ENCODE peak calls at places on chromosome 10, in six cellular contexts. K is ovary, P is cardiac muscle cell, H is body of pancreas, A is transverse colon, D is GM10248. M is an unnamed sample.
A peak's percentile ranks its signal among the peaks of the same experiment; 100 is the strongest.

GRCh38 chr10:92068900-92069299 is 145.3 kb downstream of the BTAF1 start:
- DNase-seq in K (no peak), A (no peak), P (no peak), H (no peak), D (no peak), M (no peak)

GRCh38 chr10:11488126-11488525 is 123.3 kb downstream of the USP6NL start:
- DNase-seq in D (no peak), H (no peak), K (no peak), A (no peak), P (peak; percentile 6), M (no peak)

GRCh38 chr10:4725917-4726606 is 99.9 kb upstream of the AKR1E2 start:
- DNase-seq in A (no peak), D (no peak), P (peak; percentile 72), H (no peak), K (no peak), M (no peak)

GRCh38 chr10:29725133-29725720 is 90.5 kb upstream of the SVIL start:
- DNase-seq in K (no peak), A (peak; percentile 37), P (peak; percentile 63), H (no peak), D (no peak), M (no peak)

GRCh38 chr10:70255329-70256299 is 22.4 kb upstream of the PPA1 start:
- DNase-seq in D (peak; percentile 40), H (no peak), P (peak; percentile 77), A (peak; percentile 34), K (no peak), M (peak; percentile 49)

GRCh38 chr10:68212721-68213352 is 19.1 kb downstream of the ATOH7 start:
- DNase-seq in P (peak; percentile 69), D (peak; percentile 42), H (no peak), K (no peak), A (no peak), M (peak; percentile 34)

GRCh38 chr10:127612-128432 is 7.4 kb upstream of the ZMYND11 start:
- DNase-seq in H (no peak), P (no peak), K (no peak), A (peak; percentile 27), D (peak; percentile 51), M (peak; percentile 58)

GRCh38 chr10:67815571-67816059 is 22.4 kb downstream of the DNAJC12 start:
- DNase-seq in A (no peak), P (peak; percentile 57), D (no peak), K (no peak), H (no peak), M (no peak)

GRCh38 chr10:100186813-100187212 is 984 bp upstream of the ERLIN1 start:
- DNase-seq in D (no peak), K (no peak), H (peak; percentile 9), P (no peak), A (no peak), M (no peak)

GRCh38 chr10:78491812-78492211 is 458.1 kb downstream of the RPS24 start:
- DNase-seq in P (no peak), A (no peak), K (no peak), H (no peak), D (no peak), M (no peak)

GRCh38 chr10:31142026-31142425 is 110.4 kb upstream of the ZNF438 start:
- DNase-seq in A (no peak), H (no peak), K (no peak), D (no peak), P (no peak), M (no peak)

GRCh38 chr10:102422586-102423129 is 2.0 kb downstream of the FBXL15 start:
- DNase-seq in P (peak; percentile 78), H (peak; percentile 87), K (peak; percentile 58), D (peak; percentile 65), A (peak; percentile 90), M (peak; percentile 84)

GRCh38 chr10:101066146-101066889 is 4.5 kb downstream of the KAZALD1 start:
- DNase-seq in K (peak; percentile 13), H (peak; percentile 76), D (peak; percentile 77), P (peak; percentile 60), A (peak; percentile 92), M (peak; percentile 78)

GRCh38 chr10:117311261-117311660 is 64.0 kb downstream of the PDZD8 start:
- DNase-seq in K (no peak), P (no peak), H (no peak), A (no peak), D (no peak), M (no peak)

GRCh38 chr10:18875480-18875879 is 173.1 kb upstream of the MALRD1 start:
- DNase-seq in A (no peak), P (no peak), K (no peak), H (no peak), D (no peak), M (no peak)

GRCh38 chr10:2387261-2387660 is 649.9 kb upstream of the ADARB2 start:
- DNase-seq in D (no peak), K (no peak), A (no peak), H (no peak), P (no peak), M (no peak)

GRCh38 chr10:99779335-99779734 is 3.1 kb upstream of the ABCC2 start:
- DNase-seq in D (no peak), P (peak; percentile 92), K (no peak), A (no peak), H (no peak), M (no peak)

GRCh38 chr10:58372630-58373445 is 12.4 kb upstream of the TFAM start:
- DNase-seq in P (no peak), A (no peak), K (no peak), H (no peak), D (no peak), M (no peak)

GRCh38 chr10:50470798-50471582 is 152.8 kb downstream of the SGMS1 start:
- DNase-seq in K (no peak), D (no peak), P (no peak), A (no peak), H (no peak), M (no peak)

GRCh38 chr10:102593074-102593803 is 51.0 kb upstream of the TRIM8 start:
- DNase-seq in A (no peak), D (no peak), P (no peak), K (no peak), H (no peak), M (no peak)

GRCh38 chr10:91051834-91052233 is 130.9 kb upstream of the ANKRD1 start:
- DNase-seq in D (no peak), A (peak; percentile 14), H (peak; percentile 29), K (peak; percentile 71), P (peak; percentile 48), M (no peak)

GRCh38 chr10:43390791-43391190 is 18.2 kb downstream of the HNRNPF start:
- DNase-seq in P (peak; percentile 61), A (no peak), D (no peak), H (peak; percentile 24), K (no peak), M (no peak)

GRCh38 chr10:104121485-104122272 is at the start of gene SFR1:
- DNase-seq in K (peak; percentile 98), H (peak; percentile 100), P (peak; percentile 99), D (peak; percentile 94), A (peak; percentile 99), M (peak; percentile 93)

GRCh38 chr10:104122273-104123107 is 519 bp downstream of the SFR1 start:
- DNase-seq in A (no peak), P (peak; percentile 18), D (no peak), K (no peak), H (peak; percentile 10), M (no peak)

GRCh38 chr10:104120903-104121484 is 977 bp upstream of the SFR1 start:
- DNase-seq in H (peak; percentile 91), A (peak; percentile 93), K (peak; percentile 91), D (peak; percentile 51), P (peak; percentile 98), M (peak; percentile 64)

GRCh38 chr10:104120512-104120902 is 1.5 kb upstream of the SFR1 start:
- DNase-seq in A (no peak), D (no peak), K (no peak), H (no peak), P (no peak), M (no peak)

GRCh38 chr10:104123397-104123796 is 1.4 kb downstream of the SFR1 start:
- DNase-seq in H (no peak), A (no peak), P (peak; percentile 34), D (peak; percentile 26), K (no peak), M (peak; percentile 11)
- TF ChIP-seq CTCF in H (no peak), A (peak; percentile 13), P (peak; percentile 45), D (peak; percentile 47), K (no peak), M (peak; percentile 22)

DNA sequence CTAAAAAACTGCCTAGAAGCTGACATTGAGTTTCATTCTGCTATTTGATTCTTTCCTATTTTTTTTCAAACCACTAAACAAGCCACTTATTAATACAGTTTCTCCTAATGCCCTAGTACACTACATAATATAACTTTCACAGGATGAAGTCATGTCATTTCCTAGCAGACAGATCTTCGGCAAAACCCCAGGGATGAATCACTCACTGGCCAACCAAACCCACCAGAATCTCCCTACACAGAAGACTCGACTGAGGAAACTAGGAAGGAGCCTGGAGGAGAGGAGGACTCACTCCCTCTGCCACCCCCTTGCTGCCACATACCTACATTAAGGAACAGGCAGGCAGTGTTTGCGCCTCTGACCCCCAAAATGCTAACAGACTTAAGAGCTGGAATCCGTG is 33.4 kb downstream of the XPNPEP1 start:
- DNase-seq in D (no peak), P (peak; percentile 77), K (no peak), A (no peak), H (no peak), M (no peak)
- TF ChIP-seq CTCF in D (no peak), P (peak; percentile 15), K (no peak), A (no peak), H (no peak), M (no peak)

DNA sequence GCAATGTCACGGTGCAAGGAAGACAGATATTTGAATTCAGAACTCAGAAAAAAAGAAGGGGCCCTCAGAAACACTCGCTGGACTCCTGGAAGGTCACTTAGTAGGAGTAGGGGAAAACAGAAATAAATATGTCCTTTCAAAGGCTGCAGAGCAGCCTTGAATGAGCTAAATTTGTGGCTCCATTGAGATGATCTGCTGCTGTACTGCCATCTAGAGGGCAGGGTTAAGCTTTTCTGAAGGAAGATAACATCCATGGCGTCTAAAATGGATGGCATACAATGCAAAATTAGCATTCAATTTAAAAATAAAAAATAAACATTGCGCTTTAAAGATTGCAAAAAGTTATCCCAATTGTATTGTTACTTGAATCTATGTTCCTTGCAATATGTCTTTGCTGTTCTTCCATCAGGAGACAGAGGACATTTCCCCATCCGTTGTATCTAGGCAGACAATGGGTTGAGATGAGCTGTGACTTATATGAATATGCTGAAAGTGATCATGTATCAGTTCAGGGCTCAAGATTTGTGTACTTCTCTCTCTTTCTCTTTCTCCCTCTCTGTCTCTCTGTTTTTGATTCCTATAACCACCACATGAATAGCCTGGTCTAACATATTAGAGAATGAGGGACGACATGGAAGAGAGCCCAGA is 642.2 kb downstream of the SH2D4B start:
- DNase-seq in D (peak; percentile 35), H (no peak), A (peak; percentile 10), P (no peak), K (no peak), M (peak; percentile 23)
- TF ChIP-seq CTCF in D (peak; percentile 64), H (peak; percentile 16), A (peak; percentile 40), P (no peak), K (no peak), M (peak; percentile 44)

DNA sequence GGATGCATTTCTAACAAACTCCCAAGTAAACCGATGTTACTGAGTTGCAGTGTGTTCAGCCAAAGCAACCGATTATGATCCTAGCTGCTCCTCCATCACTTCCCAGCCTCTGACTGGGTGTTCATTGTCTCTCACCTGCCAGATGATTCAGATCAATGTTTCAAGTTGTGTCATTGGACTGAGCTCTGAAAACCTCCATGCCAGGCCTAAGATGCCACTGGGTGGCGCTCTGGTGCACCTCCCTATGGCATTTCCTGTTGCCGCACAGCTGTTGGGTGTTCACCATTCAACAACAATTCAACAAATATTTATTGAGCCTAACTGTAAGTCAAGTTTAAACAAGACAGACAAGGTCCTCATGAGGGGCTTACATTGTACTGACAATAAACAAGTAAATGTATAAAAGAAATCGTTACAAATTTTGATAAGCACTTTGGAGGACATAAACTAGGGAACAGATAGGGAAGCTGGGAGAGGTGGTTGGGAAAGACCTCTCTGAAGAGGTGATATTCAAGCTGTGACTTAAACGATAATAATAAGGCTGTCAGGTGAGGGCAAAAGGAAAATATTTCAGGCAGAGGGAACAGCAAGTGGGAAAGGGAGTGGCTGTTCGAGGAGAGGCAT is 22.8 kb downstream of the RGR start:
- DNase-seq in D (peak; percentile 50), A (peak; percentile 74), H (peak; percentile 58), K (no peak), P (peak; percentile 51), M (peak; percentile 54)
- TF ChIP-seq CTCF in D (peak; percentile 53), A (peak; percentile 45), H (peak; percentile 27), K (no peak), P (peak; percentile 72), M (peak; percentile 13)